ENCODE peak calls at places on chromosomes 7 and 10, in eight cellular contexts. P is endodermal cell, O is kidney, D is GM23248, I is IMR-90, T is neuronal stem cell, A is GM12878, K is mammary epithelial cell. N is an unnamed sample. For H3K9me3, the result is how much of the 10 kb centered on the place peaks cover.

GRCh38 chr10:3167611-3168330 is 4.8 kb downstream of the PITRM1 start:
- DNase-seq in K (peak), P (peak), D (no peak), I (no peak), T (no peak), A (no peak), O (peak), N (no peak)

GRCh38 chr10:113058175-113058961 is 108.3 kb downstream of the TCF7L2 start:
- DNase-seq in O (no peak), P (peak), K (peak), I (peak), T (no peak), A (no peak), D (peak), N (peak)

GRCh38 chr7:141568227-141568626 is 17.0 kb downstream of the AGK start:
- DNase-seq in D (no peak), K (no peak), O (no peak), P (no peak), T (no peak), I (no peak), A (no peak), N (no peak)

GRCh38 chr7:122166260-122166659 is 22.2 kb upstream of the AASS start:
- DNase-seq in A (no peak), T (no peak), O (no peak), I (no peak), K (no peak), D (no peak), P (no peak), N (no peak)

GRCh38 chr10:64011871-64012714 is 490.9 kb downstream of the REEP3 start:
- DNase-seq in A (no peak), D (no peak), O (no peak), P (no peak), K (peak), I (no peak), T (no peak), N (no peak)

GRCh38 chr7:16739863-16740622 is 13.5 kb upstream of the TSPAN13 start:
- DNase-seq in P (no peak), K (peak), A (no peak), T (no peak), D (peak), O (no peak), I (peak), N (peak)

GRCh38 chr7:94344826-94345225 is 49.9 kb upstream of the COL1A2 start:
- DNase-seq in O (no peak), P (no peak), T (no peak), K (peak), D (peak), I (peak), A (no peak), N (no peak)

GRCh38 chr7:117124585-117125220 is 171.4 kb downstream of the ST7 start:
- DNase-seq in P (no peak), A (peak), I (peak), T (no peak), O (peak), D (peak), K (peak), N (peak)

GRCh38 chr10:45374451-45375052 is 536 bp downstream of the ALOX5 start:
- DNase-seq in T (no peak), O (peak), A (no peak), K (peak), D (peak), P (peak), I (no peak), N (no peak)

GRCh38 chr7:26195182-26195581 is 5.4 kb downstream of the HNRNPA2B1 start:
- DNase-seq in P (no peak), O (no peak), T (no peak), K (no peak), A (no peak), I (no peak), D (no peak), N (no peak)
- H3K4me3 ChIP-seq in P (peak), O (no peak), T (no peak), K (no peak), A (peak), I (no peak), D (peak), N (peak)

GRCh38 chr7:64633401-64633800 is 32.5 kb upstream of the ZNF107 start:
- DNase-seq in I (no peak), K (no peak), T (no peak), D (no peak), A (no peak), P (no peak), O (no peak), N (no peak)
- H3K9me3 ChIP-seq in I (under half), K (under half), T (under half), D (under half), A (under half), P (under half), O (under half), N (under half)

DNA sequence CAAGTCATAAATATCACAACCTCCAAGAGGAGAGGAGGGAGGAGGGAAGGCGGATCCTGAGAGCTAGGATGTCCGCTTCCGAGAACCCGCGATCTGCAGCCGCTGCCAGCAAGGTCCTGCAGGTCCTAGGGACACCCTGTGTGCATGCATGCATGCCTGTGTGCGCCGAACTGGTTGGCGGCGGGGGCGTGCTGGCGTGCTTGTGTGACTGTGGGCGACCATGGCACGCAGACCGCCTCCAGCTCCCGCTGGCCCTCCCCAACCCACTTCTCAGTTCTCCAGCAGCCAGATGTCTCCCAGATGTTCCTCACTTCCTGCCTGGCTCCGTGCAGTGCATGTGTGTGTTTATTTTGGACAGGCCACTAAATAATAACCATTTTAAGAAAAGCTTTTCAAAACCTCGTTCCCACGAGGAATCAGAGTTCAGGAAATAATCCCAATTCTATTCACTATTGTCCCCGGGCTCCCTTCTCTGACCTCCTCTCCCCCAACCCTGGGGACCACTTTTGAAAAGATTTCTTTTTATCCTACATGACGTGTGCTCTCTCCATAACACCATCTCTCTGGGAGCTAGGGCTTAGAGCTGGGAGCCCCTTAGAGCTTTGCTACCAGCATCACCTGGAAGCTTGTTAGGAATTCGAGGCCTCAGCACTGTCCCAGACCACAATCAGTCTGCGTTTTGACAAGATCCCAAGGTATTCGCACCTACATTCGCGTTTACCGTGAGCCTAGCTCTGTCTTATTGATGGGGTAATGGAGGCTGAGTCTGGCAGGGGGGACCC is 32.5 kb downstream of the UNC5B start:
- DNase-seq in A (no peak), K (no peak), I (peak), P (no peak), D (peak), T (no peak), O (peak), N (peak)
- H3K9ac ChIP-seq in A (no peak), K (no peak), I (peak), P (no peak), D (peak), T (no peak), O (no peak), N (peak)

GRCh38 chr10:12710594-12711343 is 290.7 kb downstream of the CCDC3 start:
- DNase-seq in A (peak), I (peak), T (peak), D (peak), O (peak), P (peak), K (peak), N (peak)
- H3K4me3 ChIP-seq in A (no peak), I (no peak), T (no peak), D (no peak), O (no peak), P (no peak), K (no peak), N (peak)

GRCh38 chr10:77635402-77636227 is 2.0 kb downstream of the KCNMA1 start:
- DNase-seq in I (no peak), T (no peak), P (peak), A (no peak), D (no peak), K (no peak), O (no peak), N (peak)
- H3K9me3 ChIP-seq in I (under half), T (under half), P (under half), A (under half), D (under half), K (under half), O (under half), N (under half)

GRCh38 chr10:75404023-75404334 is 2.4 kb upstream of the ZNF503 start:
- DNase-seq in D (no peak), P (no peak), A (no peak), T (peak), I (no peak), K (no peak), O (no peak), N (no peak)
- H3K9ac ChIP-seq in D (peak), P (no peak), A (no peak), T (peak), I (peak), K (no peak), O (peak), N (peak)

GRCh38 chr7:92682767-92683539 is 92.8 kb upstream of the FAM133B start:
- DNase-seq in D (no peak), O (no peak), K (no peak), T (no peak), A (no peak), P (no peak), I (peak), N (peak)
- H3K4me3 ChIP-seq in D (no peak), O (no peak), K (no peak), T (no peak), A (no peak), P (no peak), I (no peak), N (no peak)

GRCh38 chr10:133467286-133467911 is 13.7 kb downstream of the SCART1 start:
- DNase-seq in I (no peak), K (no peak), O (no peak), A (no peak), D (no peak), T (no peak), P (no peak), N (no peak)
- H3K9me3 ChIP-seq in I (under half), K (under half), O (under half), A (under half), D (under half), T (under half), P (under half), N (under half)

DNA sequence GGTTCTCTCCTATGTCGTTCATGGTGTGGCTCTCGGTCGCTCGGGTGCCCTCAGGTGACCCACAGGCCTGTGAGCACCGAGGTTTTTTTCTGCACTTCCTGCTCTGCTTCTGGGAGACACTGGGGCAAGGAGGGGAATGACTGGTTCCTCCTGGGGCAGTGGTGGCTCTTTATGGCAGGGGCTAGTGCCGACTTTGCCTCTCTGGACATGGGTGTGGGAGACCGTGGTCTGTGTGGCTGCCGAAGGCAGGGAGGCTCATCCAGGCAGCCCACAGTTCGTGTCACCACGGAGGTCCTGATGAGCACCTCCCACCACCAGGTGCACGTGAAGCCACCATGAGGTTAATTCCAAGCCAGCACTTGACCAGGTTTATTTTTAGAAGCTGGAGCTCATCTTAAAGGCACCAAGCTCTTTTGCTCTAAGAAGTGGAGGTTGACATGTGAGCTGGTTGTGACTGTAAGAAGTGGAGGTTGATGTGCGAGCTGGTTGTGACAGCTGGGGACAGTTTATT is 24.7 kb upstream of the DPYSL4 start:
- DNase-seq in T (no peak), P (no peak), I (no peak), A (no peak), D (no peak), O (no peak), K (no peak), N (no peak)
- H3K9ac ChIP-seq in T (no peak), P (no peak), I (no peak), A (no peak), D (no peak), O (no peak), K (no peak), N (no peak)

DNA sequence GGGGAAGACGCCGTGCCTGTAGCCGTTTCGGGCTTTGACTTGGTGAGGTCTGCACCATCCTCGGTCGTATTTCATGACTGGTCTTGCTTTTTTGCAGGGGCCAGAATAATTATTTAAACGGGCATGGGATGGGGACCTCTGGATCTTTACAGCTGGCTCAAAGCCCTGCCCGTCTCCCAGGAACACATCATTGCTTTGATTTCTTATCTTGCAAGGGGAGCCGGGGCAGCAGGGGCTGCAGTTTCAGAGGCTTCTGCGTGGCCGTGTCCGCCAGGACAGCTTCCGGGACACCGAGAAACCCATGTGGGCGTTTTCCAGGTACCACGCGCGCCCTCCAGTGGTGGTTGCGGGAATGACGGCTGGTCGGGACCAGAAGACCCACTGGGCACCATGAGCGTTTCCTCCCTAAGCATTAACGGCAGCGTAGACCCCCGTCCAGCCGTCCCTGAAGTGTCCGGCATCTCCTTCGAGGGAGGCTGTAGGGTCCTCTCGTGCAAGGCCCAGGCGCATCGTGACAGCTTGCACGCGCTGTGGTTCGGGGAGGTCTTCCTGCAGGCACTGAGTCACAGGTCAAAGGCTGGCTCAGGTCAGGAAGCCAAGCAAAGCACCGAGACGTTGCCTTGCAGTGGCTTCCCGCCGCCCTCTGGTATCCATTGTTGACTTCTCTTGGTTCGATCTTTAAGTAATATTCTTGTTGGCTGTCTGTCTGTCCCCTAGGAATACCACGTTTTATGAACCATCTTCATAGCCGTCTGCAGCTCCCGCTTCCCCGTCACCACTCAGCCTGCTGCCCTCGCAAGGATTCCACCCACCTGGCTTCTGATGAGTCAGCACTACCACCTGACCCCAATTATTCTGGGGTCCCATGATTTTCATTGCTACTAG is 16.2 kb upstream of the ZFAND2A start:
- DNase-seq in K (peak), I (peak), T (peak), A (peak), D (peak), O (peak), P (peak), N (peak)
- H3K4me3 ChIP-seq in K (no peak), I (no peak), T (no peak), A (peak), D (peak), O (no peak), P (no peak), N (peak)